ENCODE peak calls at places on chromosomes 6 and 20, in nine cellular contexts. I is CD8-positive, alpha-beta T cell; H is lower lobe of right lung; Q is H1; J is pancreas; D is Karpas-422; C is psoas muscle; N is ovary; W is kidney. T is an unnamed sample. For H3K36me3, the result is how much of the 10 kb centered on the place peaks cover.

GRCh38 chr20:47411161-47411560 is 54.7 kb upstream of the ZMYND8 start:
- DNase-seq in J (no peak), Q (no peak), D (no peak), W (no peak), H (no peak), N (no peak), C (no peak), I (no peak), T (no peak)

GRCh38 chr6:22631101-22631500 is 61.7 kb downstream of the HDGFL1 start:
- DNase-seq in C (no peak), J (no peak), I (no peak), D (no peak), Q (no peak), H (no peak), N (peak), W (no peak), T (no peak)

GRCh38 chr20:23413862-23414422 is 7.3 kb downstream of the NAPB start:
- DNase-seq in J (no peak), C (no peak), I (no peak), W (no peak), Q (no peak), H (no peak), D (no peak), N (no peak), T (no peak)

GRCh38 chr6:77245026-77245425 is 218.3 kb downstream of the HTR1B start:
- DNase-seq in D (no peak), J (no peak), C (no peak), N (no peak), H (no peak), W (no peak), I (no peak), Q (no peak), T (no peak)

GRCh38 chr20:20755227-20755626 is 42.8 kb upstream of the RALGAPA2 start:
- DNase-seq in C (no peak), J (no peak), Q (no peak), H (no peak), D (no peak), N (no peak), W (no peak), I (no peak), T (no peak)

GRCh38 chr6:52735071-52735470 is 28.2 kb downstream of the GSTA2 start:
- DNase-seq in C (no peak), W (no peak), J (peak), Q (no peak), H (no peak), D (no peak), N (no peak), I (no peak), T (no peak)

GRCh38 chr6:168451805-168452204 is 10.8 kb downstream of the SMOC2 start:
- DNase-seq in H (no peak), N (no peak), I (no peak), Q (peak), W (no peak), C (no peak), J (no peak), D (peak), T (no peak)

GRCh38 chr20:64047968-64048401 is 1.5 kb downstream of the SOX18 start:
- DNase-seq in H (no peak), I (no peak), D (no peak), C (no peak), W (peak), J (no peak), N (no peak), Q (peak), T (no peak)

GRCh38 chr6:134177753-134178229 is 125.4 kb upstream of the SLC2A12 start:
- DNase-seq in D (no peak), Q (no peak), H (no peak), I (no peak), C (no peak), N (no peak), W (no peak), J (no peak), T (no peak)

GRCh38 chr6:14354919-14355572 is 237.5 kb downstream of the CD83 start:
- DNase-seq in N (peak), D (no peak), W (peak), I (peak), J (peak), H (peak), Q (no peak), C (peak), T (peak)

GRCh38 chr6:153058291-153058690 is 55.8 kb upstream of the MTRF1L start:
- DNase-seq in Q (no peak), N (no peak), H (no peak), C (no peak), W (no peak), I (no peak), J (no peak), D (no peak), T (no peak)

GRCh38 chr6:109816452-109817374 is 125.6 kb downstream of the FIG4 start:
- DNase-seq in C (no peak), Q (no peak), D (no peak), I (no peak), H (no peak), W (no peak), N (no peak), J (no peak), T (no peak)

GRCh38 chr6:106197441-106197840 is 111.3 kb downstream of the PRDM1 start:
- DNase-seq in J (no peak), C (no peak), W (no peak), D (no peak), N (no peak), Q (no peak), I (peak), H (no peak), T (no peak)

GRCh38 chr6:89692256-89692655 is 53.7 kb upstream of the LYRM2 start:
- DNase-seq in H (no peak), I (no peak), Q (no peak), J (no peak), N (no peak), W (no peak), D (no peak), C (no peak), T (no peak)

GRCh38 chr6:89689732-89690131 is 51.2 kb upstream of the LYRM2 start:
- DNase-seq in D (peak), Q (no peak), H (no peak), N (no peak), J (no peak), C (no peak), I (no peak), W (no peak), T (no peak)

GRCh38 chr6:89690944-89691324 is 52.4 kb upstream of the LYRM2 start:
- DNase-seq in C (no peak), N (no peak), I (no peak), D (no peak), W (no peak), Q (no peak), H (no peak), J (no peak), T (no peak)

GRCh38 chr6:89693207-89693606 is 54.7 kb upstream of the LYRM2 start:
- DNase-seq in C (no peak), I (no peak), J (no peak), Q (no peak), H (no peak), W (no peak), N (no peak), D (no peak), T (no peak)

DNA sequence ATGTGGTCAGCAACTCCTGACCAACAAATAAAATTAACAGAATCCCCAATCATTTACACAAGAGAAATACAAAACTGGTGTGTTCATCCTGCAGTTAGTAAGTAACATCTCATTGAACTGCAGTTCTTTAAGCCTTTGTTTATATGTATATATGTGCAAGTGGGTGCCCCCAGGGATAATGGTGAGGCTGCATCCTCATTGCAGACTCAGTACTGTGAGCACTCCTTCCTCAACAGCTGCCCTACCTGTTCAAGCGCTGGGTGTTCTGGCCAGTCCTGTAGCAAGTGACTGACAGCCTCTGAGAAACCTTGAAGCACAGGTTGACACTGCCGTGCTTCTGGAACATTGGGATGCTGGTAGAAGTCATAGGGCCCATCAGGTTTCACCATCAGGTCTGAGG is 49.8 kb upstream of the LYRM2 start:
- DNase-seq in J (no peak), H (no peak), W (no peak), Q (no peak), N (no peak), C (no peak), D (no peak), I (no peak), T (no peak)
- H3K36me3 ChIP-seq in J (under half), H (half or more), W (half or more), Q (half or more), N (under half), C (under half), D (half or more), I (half or more), T (half or more)

GRCh38 chr6:73610444-73611275 is 43.1 kb downstream of the SLC17A5 start:
- DNase-seq in D (peak), H (no peak), C (no peak), Q (no peak), N (no peak), I (no peak), W (no peak), J (no peak), T (no peak)
- H3K36me3 ChIP-seq in D (under half), H (half or more), C (under half), Q (under half), N (under half), I (under half), W (under half), J (under half), T (under half)

GRCh38 chr6:31321820-31322219 is 35.2 kb downstream of the HLA-B start:
- DNase-seq in H (no peak), W (no peak), N (no peak), Q (no peak), J (no peak), C (no peak), D (no peak), I (no peak), T (no peak)
- H3K36me3 ChIP-seq in H (under half), W (under half), N (under half), Q (under half), J (under half), C (under half), D (under half), I (under half), T (under half)

GRCh38 chr6:35089935-35090505 is 51.1 kb downstream of the TCP11 start:
- DNase-seq in Q (peak), J (no peak), I (no peak), D (no peak), W (no peak), C (no peak), N (peak), H (no peak), T (no peak)

GRCh38 chr6:35091353-35092083 is 49.6 kb downstream of the TCP11 start:
- DNase-seq in D (no peak), N (no peak), C (no peak), H (no peak), W (no peak), J (no peak), I (no peak), Q (peak), T (no peak)

GRCh38 chr6:35089216-35089934 is 51.8 kb downstream of the TCP11 start:
- DNase-seq in H (no peak), D (no peak), N (no peak), J (no peak), W (no peak), C (no peak), Q (no peak), I (no peak), T (no peak)

GRCh38 chr6:35092362-35093117 is 48.6 kb downstream of the TCP11 start:
- DNase-seq in W (no peak), C (peak), J (no peak), I (no peak), H (no peak), N (peak), D (no peak), Q (peak), T (no peak)

DNA sequence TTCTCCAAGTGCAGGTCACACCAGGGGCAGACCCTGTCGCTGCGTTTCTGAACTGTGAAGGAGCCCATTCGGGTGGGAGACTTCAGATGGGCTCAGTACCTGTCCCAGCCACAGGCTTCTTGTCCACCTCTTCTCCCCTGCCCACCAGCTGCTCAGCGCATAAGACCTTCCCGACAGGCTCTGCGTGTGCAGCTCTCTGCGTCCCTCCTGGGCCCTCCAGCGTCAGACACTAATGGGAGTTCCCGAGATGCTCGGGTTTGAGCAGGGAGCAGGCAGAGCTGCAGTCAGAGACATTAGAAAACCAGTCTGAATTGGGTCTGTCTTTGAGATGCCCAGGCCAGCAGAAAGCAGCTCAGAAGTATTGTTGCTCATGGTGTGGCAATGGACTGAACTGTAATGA is 50.4 kb downstream of the TCP11 start:
- DNase-seq in I (no peak), H (no peak), W (no peak), J (no peak), D (no peak), C (no peak), N (no peak), Q (peak), T (no peak)
- H3K36me3 ChIP-seq in I (under half), H (half or more), W (under half), J (under half), D (under half), C (under half), N (under half), Q (under half), T (under half)

GRCh38 chr20:37397954-37398749 is 52.2 kb downstream of the SRC start:
- DNase-seq in D (no peak), H (no peak), N (no peak), Q (no peak), W (no peak), C (no peak), I (no peak), J (no peak), T (no peak)
- H3K36me3 ChIP-seq in D (under half), H (half or more), N (under half), Q (under half), W (under half), C (under half), I (under half), J (under half), T (under half)

GRCh38 chr20:50540620-50541605 is 30.7 kb downstream of the PTPN1 start:
- DNase-seq in W (no peak), Q (no peak), D (no peak), N (no peak), C (no peak), J (no peak), H (no peak), I (no peak), T (no peak)
- H3K36me3 ChIP-seq in W (under half), Q (under half), D (under half), N (under half), C (under half), J (under half), H (under half), I (under half), T (under half)